ENCODE peak calls at places on chromosomes 7 and 10, in five cellular contexts. One of them, this sample, is unnamed.

GRCh38 chr7:21276471-21277035 is 151.3 kb upstream of the SP4 start:
- DNase-seq in kidney tubule cell: no peak
- DNase-seq in foreskin melanocyte: no peak
- DNase-seq in MCF 10A: no peak
- DNase-seq in NCI-H510A: no peak
- DNase-seq in this sample: no peak

GRCh38 chr10:44198096-44198779 is 186.7 kb downstream of the CXCL12 start:
- DNase-seq in kidney tubule cell: no peak
- DNase-seq in foreskin melanocyte: no peak
- DNase-seq in MCF 10A: no peak
- DNase-seq in NCI-H510A: no peak
- DNase-seq in this sample: no peak

GRCh38 chr7:74230446-74231231 is 20.8 kb downstream of the LAT2 start:
- DNase-seq in MCF 10A: no peak
- DNase-seq in NCI-H510A: no peak
- DNase-seq in foreskin melanocyte: no peak
- DNase-seq in kidney tubule cell: no peak
- DNase-seq in this sample: no peak

GRCh38 chr7:102426268-102427031 is 6.9 kb upstream of the ORAI2 start:
- DNase-seq in foreskin melanocyte: no peak
- DNase-seq in NCI-H510A: no peak
- DNase-seq in kidney tubule cell: no peak
- DNase-seq in MCF 10A: no peak
- DNase-seq in this sample: no peak

GRCh38 chr7:107958764-107959526 is 44.0 kb downstream of the LAMB1 start:
- DNase-seq in MCF 10A: peak; percentile 92
- DNase-seq in foreskin melanocyte: no peak
- DNase-seq in NCI-H510A: no peak
- DNase-seq in kidney tubule cell: no peak
- DNase-seq in this sample: no peak

GRCh38 chr10:124685251-124685650 is 58.9 kb downstream of the FAM53B start:
- DNase-seq in kidney tubule cell: no peak
- DNase-seq in foreskin melanocyte: no peak
- DNase-seq in NCI-H510A: no peak
- DNase-seq in MCF 10A: no peak
- DNase-seq in this sample: no peak

GRCh38 chr10:47165711-47166404 is 134.1 kb upstream of the GDF10 start:
- DNase-seq in foreskin melanocyte: peak; percentile 82
- DNase-seq in MCF 10A: peak; percentile 67
- DNase-seq in kidney tubule cell: no peak
- DNase-seq in NCI-H510A: no peak
- DNase-seq in this sample: no peak

GRCh38 chr7:47254081-47255006 is 327.6 kb downstream of the TNS3 start:
- DNase-seq in kidney tubule cell: peak; percentile 80
- DNase-seq in MCF 10A: peak; percentile 55
- DNase-seq in NCI-H510A: peak; percentile 51
- DNase-seq in foreskin melanocyte: peak; percentile 59
- DNase-seq in this sample: no peak

GRCh38 chr10:51266496-51266895 is 192.2 kb downstream of the PRKG1 start:
- DNase-seq in foreskin melanocyte: no peak
- DNase-seq in kidney tubule cell: no peak
- DNase-seq in MCF 10A: no peak
- DNase-seq in NCI-H510A: no peak
- DNase-seq in this sample: no peak

GRCh38 chr7:5546626-5547025 is 123.0 kb upstream of the TNRC18 start:
- DNase-seq in foreskin melanocyte: no peak
- DNase-seq in NCI-H510A: no peak
- DNase-seq in kidney tubule cell: no peak
- DNase-seq in MCF 10A: no peak
- DNase-seq in this sample: no peak

GRCh38 chr7:44791278-44792219 is 4.9 kb upstream of the PPIA start:
- DNase-seq in MCF 10A: no peak
- DNase-seq in foreskin melanocyte: no peak
- DNase-seq in NCI-H510A: no peak
- DNase-seq in kidney tubule cell: peak; percentile 28
- DNase-seq in this sample: no peak

GRCh38 chr10:27448926-27449325 is 55.2 kb upstream of the RAB18 start:
- DNase-seq in kidney tubule cell: peak; percentile 82
- DNase-seq in MCF 10A: peak; percentile 52
- DNase-seq in foreskin melanocyte: peak; percentile 65
- DNase-seq in NCI-H510A: no peak
- DNase-seq in this sample: no peak

GRCh38 chr7:91239171-91239604 is 25.0 kb upstream of the FZD1 start:
- DNase-seq in kidney tubule cell: peak; percentile 95
- DNase-seq in NCI-H510A: no peak
- DNase-seq in foreskin melanocyte: peak; percentile 58
- DNase-seq in MCF 10A: peak; percentile 81
- DNase-seq in this sample: no peak

GRCh38 chr10:97506214-97506991 is 7.7 kb downstream of the UBTD1 start:
- DNase-seq in foreskin melanocyte: no peak
- DNase-seq in NCI-H510A: no peak
- DNase-seq in kidney tubule cell: no peak
- DNase-seq in MCF 10A: no peak
- DNase-seq in this sample: no peak

This sample was measured in NCI-H2107.